ENCODE peak calls at places on chromosomes 6 and 20, in seven cellular contexts. One of them, this sample, is unnamed.
A peak's percentile ranks its signal among the peaks of the same experiment; 100 is the strongest.

GRCh38 chr6:75532521-75532920 is 38.9 kb upstream of the FILIP1 start:
- DNase-seq in H1: no peak
- DNase-seq in IMR-90: peak; percentile 15
- DNase-seq in trophoblast cell: peak; percentile 84
- DNase-seq in mesenchymal stem cell: peak; percentile 51
- DNase-seq in H9: no peak
- DNase-seq in neuronal stem cell: no peak
- DNase-seq in this sample: peak; percentile 33

GRCh38 chr20:46775826-46776225 is 66.4 kb downstream of the SLC2A10 start:
- DNase-seq in IMR-90: no peak
- DNase-seq in neuronal stem cell: no peak
- DNase-seq in trophoblast cell: no peak
- DNase-seq in H1: no peak
- DNase-seq in mesenchymal stem cell: no peak
- DNase-seq in H9: no peak
- DNase-seq in this sample: no peak

GRCh38 chr6:34986845-34987246 is 97.8 kb downstream of the ANKS1A start:
- DNase-seq in mesenchymal stem cell: peak; percentile 82
- DNase-seq in neuronal stem cell: peak; percentile 83
- DNase-seq in IMR-90: peak; percentile 84
- DNase-seq in H9: peak; percentile 74
- DNase-seq in H1: peak; percentile 25
- DNase-seq in trophoblast cell: peak; percentile 88
- DNase-seq in this sample: peak; percentile 93

GRCh38 chr6:90466191-90466940 is 120.5 kb downstream of the MAP3K7 start:
- DNase-seq in mesenchymal stem cell: peak; percentile 31
- DNase-seq in IMR-90: peak; percentile 16
- DNase-seq in neuronal stem cell: peak; percentile 69
- DNase-seq in trophoblast cell: no peak
- DNase-seq in H9: no peak
- DNase-seq in H1: no peak
- DNase-seq in this sample: peak; percentile 50

GRCh38 chr20:46182271-46182670 is 64.2 kb downstream of the CD40 start:
- DNase-seq in H1: no peak
- DNase-seq in mesenchymal stem cell: no peak
- DNase-seq in neuronal stem cell: no peak
- DNase-seq in IMR-90: no peak
- DNase-seq in trophoblast cell: no peak
- DNase-seq in H9: no peak
- DNase-seq in this sample: no peak

GRCh38 chr20:3452690-3453089 is 18.1 kb upstream of the ATRN start:
- DNase-seq in neuronal stem cell: no peak
- DNase-seq in trophoblast cell: peak; percentile 87
- DNase-seq in H1: no peak
- DNase-seq in IMR-90: no peak
- DNase-seq in H9: no peak
- DNase-seq in mesenchymal stem cell: no peak
- DNase-seq in this sample: no peak

GRCh38 chr20:33672426-33673114 is 1.7 kb downstream of the NECAB3 start:
- DNase-seq in neuronal stem cell: no peak
- DNase-seq in mesenchymal stem cell: peak; percentile 51
- DNase-seq in H9: no peak
- DNase-seq in IMR-90: no peak
- DNase-seq in H1: no peak
- DNase-seq in trophoblast cell: no peak
- DNase-seq in this sample: no peak

GRCh38 chr6:22668307-22668706 is 98.9 kb downstream of the HDGFL1 start:
- DNase-seq in H9: no peak
- DNase-seq in IMR-90: peak; percentile 60
- DNase-seq in H1: no peak
- DNase-seq in trophoblast cell: no peak
- DNase-seq in neuronal stem cell: no peak
- DNase-seq in mesenchymal stem cell: no peak
- DNase-seq in this sample: no peak

GRCh38 chr20:45917790-45918141 is 5.8 kb upstream of the PLTP start:
- DNase-seq in trophoblast cell: no peak
- DNase-seq in H1: no peak
- DNase-seq in IMR-90: peak; percentile 75
- DNase-seq in neuronal stem cell: no peak
- DNase-seq in H9: no peak
- DNase-seq in mesenchymal stem cell: peak; percentile 30
- DNase-seq in this sample: no peak

GRCh38 chr6:13012977-13013680 is 296.6 kb downstream of the PHACTR1 start:
- DNase-seq in neuronal stem cell: peak; percentile 29
- DNase-seq in H1: peak; percentile 58
- DNase-seq in IMR-90: no peak
- DNase-seq in trophoblast cell: no peak
- DNase-seq in H9: peak; percentile 94
- DNase-seq in mesenchymal stem cell: peak; percentile 12
- DNase-seq in this sample: peak; percentile 72

GRCh38 chr20:50320910-50321796 is 130.5 kb downstream of the CEBPB start:
- DNase-seq in IMR-90: peak; percentile 97
- DNase-seq in H9: peak; percentile 94
- DNase-seq in neuronal stem cell: peak; percentile 56
- DNase-seq in H1: peak; percentile 59
- DNase-seq in mesenchymal stem cell: peak; percentile 98
- DNase-seq in trophoblast cell: peak; percentile 94
- DNase-seq in this sample: peak; percentile 94

GRCh38 chr20:21640556-21640955 is 64.9 kb upstream of the PAX1 start:
- DNase-seq in H1: peak; percentile 38
- DNase-seq in mesenchymal stem cell: no peak
- DNase-seq in neuronal stem cell: peak; percentile 9
- DNase-seq in IMR-90: no peak
- DNase-seq in H9: peak; percentile 69
- DNase-seq in trophoblast cell: peak; percentile 63
- DNase-seq in this sample: peak; percentile 82

GRCh38 chr6:11918739-11919605 is 93.1 kb upstream of the HIVEP1 start:
- DNase-seq in mesenchymal stem cell: no peak
- DNase-seq in H9: no peak
- DNase-seq in neuronal stem cell: no peak
- DNase-seq in IMR-90: peak; percentile 53
- DNase-seq in trophoblast cell: no peak
- DNase-seq in H1: no peak
- DNase-seq in this sample: no peak

DNA sequence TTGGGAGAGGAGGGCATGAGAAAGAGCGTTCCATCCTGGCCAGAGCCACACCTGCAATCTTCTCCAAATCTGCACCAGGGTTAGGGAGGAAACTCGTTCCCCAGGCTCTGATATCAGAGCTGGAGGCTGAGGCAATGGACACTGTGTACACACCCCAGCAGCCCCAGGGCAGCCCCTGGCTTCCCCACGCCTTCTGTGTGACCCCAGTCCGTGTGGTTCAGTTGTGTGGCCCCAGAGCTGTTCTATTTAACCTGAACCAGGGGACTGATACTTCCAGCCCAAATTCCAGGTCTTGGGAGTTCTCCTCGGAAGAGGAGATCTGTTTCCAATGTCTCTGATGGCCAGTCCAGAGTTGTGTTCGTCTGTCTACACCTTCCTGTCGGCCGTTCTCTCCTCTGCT is 242.6 kb upstream of the EXOC2 start:
- DNase-seq in neuronal stem cell: no peak
- DNase-seq in trophoblast cell: no peak
- DNase-seq in H9: no peak
- DNase-seq in IMR-90: no peak
- DNase-seq in mesenchymal stem cell: no peak
- DNase-seq in H1: no peak
- DNase-seq in this sample: no peak
- H4K8ac ChIP-seq in neuronal stem cell: no peak overlapping the region
- H4K8ac ChIP-seq in trophoblast cell: no peak overlapping the region
- H4K8ac ChIP-seq in H9: no peak overlapping the region
- H4K8ac ChIP-seq in IMR-90: no peak overlapping the region
- H4K8ac ChIP-seq in mesenchymal stem cell: no peak overlapping the region
- H4K8ac ChIP-seq in H1: no peak overlapping the region
- H4K8ac ChIP-seq in this sample: no peak overlapping the region

DNA sequence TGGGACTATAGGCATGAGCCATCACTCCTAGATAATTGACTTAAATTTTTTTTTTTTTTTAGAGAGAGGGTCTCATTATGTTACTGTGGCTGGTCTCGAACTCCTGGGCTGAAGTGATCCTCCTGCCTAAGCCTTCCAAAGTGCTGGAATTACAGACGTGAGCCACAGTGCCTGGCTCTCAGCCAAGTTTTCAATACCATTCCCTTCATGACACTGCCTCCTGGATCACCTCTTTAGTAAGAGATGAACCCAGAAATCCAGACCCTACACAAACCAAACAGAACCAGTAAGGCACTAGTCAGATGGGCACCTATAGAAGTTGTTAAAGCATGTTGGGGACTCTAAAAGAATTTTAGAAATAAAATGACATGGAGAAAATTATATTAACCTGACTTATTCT is 18.3 kb upstream of the RIMS4 start:
- DNase-seq in H9: no peak
- DNase-seq in neuronal stem cell: no peak
- DNase-seq in H1: no peak
- DNase-seq in trophoblast cell: no peak
- DNase-seq in mesenchymal stem cell: no peak
- DNase-seq in IMR-90: no peak
- DNase-seq in this sample: no peak
- H4K8ac ChIP-seq in H9: no peak overlapping the region
- H4K8ac ChIP-seq in neuronal stem cell: no peak overlapping the region
- H4K8ac ChIP-seq in H1: no peak overlapping the region
- H4K8ac ChIP-seq in trophoblast cell: no peak overlapping the region
- H4K8ac ChIP-seq in mesenchymal stem cell: no peak overlapping the region
- H4K8ac ChIP-seq in IMR-90: no peak overlapping the region
- H4K8ac ChIP-seq in this sample: no peak overlapping the region

GRCh38 chr6:43291708-43292107 is 6.4 kb upstream of the SLC22A7 start:
- DNase-seq in mesenchymal stem cell: no peak
- DNase-seq in IMR-90: no peak
- DNase-seq in H9: no peak
- DNase-seq in H1: no peak
- DNase-seq in neuronal stem cell: no peak
- DNase-seq in trophoblast cell: no peak
- DNase-seq in this sample: no peak

GRCh38 chr6:43294536-43294935 is 3.5 kb upstream of the SLC22A7 start:
- DNase-seq in H9: no peak
- DNase-seq in mesenchymal stem cell: no peak
- DNase-seq in neuronal stem cell: no peak
- DNase-seq in IMR-90: no peak
- DNase-seq in trophoblast cell: no peak
- DNase-seq in H1: no peak
- DNase-seq in this sample: no peak

GRCh38 chr6:43292341-43292740 is 5.7 kb upstream of the SLC22A7 start:
- DNase-seq in H1: no peak
- DNase-seq in H9: no peak
- DNase-seq in mesenchymal stem cell: no peak
- DNase-seq in neuronal stem cell: no peak
- DNase-seq in trophoblast cell: no peak
- DNase-seq in IMR-90: no peak
- DNase-seq in this sample: no peak

GRCh38 chr6:43292763-43293318 is 5.2 kb upstream of the SLC22A7 start:
- DNase-seq in H9: no peak
- DNase-seq in neuronal stem cell: no peak
- DNase-seq in trophoblast cell: no peak
- DNase-seq in mesenchymal stem cell: no peak
- DNase-seq in IMR-90: no peak
- DNase-seq in H1: no peak
- DNase-seq in this sample: no peak

DNA sequence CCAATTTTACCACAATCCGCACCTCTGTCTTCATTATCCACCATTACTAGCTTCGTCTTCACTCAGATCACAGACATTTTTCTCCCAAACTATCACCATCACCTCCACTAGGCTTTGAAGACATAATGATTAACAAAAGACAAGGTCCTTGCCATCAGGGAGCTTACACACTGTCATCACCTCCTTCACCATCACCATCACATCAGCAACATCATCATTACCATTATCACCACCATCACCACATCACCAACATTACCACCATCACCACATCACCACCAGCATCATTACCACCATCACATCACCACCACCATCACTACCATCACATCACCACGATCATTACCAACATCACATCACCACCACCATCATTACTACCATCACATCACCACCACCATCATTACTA is 4.4 kb upstream of the SLC22A7 start:
- DNase-seq in H1: no peak
- DNase-seq in trophoblast cell: no peak
- DNase-seq in IMR-90: no peak
- DNase-seq in H9: no peak
- DNase-seq in mesenchymal stem cell: no peak
- DNase-seq in neuronal stem cell: no peak
- DNase-seq in this sample: no peak
- H4K8ac ChIP-seq in H1: no peak overlapping the region
- H4K8ac ChIP-seq in trophoblast cell: no peak overlapping the region
- H4K8ac ChIP-seq in IMR-90: no peak overlapping the region
- H4K8ac ChIP-seq in H9: no peak overlapping the region
- H4K8ac ChIP-seq in mesenchymal stem cell: no peak overlapping the region
- H4K8ac ChIP-seq in neuronal stem cell: no peak overlapping the region
- H4K8ac ChIP-seq in this sample: no peak overlapping the region

DNA sequence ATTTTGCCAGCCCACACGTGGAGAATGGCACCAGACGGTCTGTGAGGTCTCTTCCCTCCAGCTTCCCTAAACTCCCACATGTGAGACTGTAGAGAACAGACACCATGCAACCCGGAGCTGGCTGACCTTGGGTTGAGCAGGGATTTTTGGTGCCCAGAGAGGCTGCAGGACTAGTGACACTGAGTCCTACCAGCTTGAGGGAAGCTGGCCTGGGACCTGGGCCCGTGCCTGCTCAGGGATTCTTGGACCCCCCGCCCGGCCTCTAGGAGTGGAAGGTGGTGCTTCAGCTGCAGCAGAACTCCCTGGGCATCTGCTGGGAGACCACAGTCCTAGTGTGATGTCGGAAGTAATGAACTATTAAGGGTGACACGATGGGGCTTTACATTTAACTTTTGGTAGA is 3.2 kb downstream of the PSMG4 start:
- DNase-seq in mesenchymal stem cell: no peak
- DNase-seq in trophoblast cell: no peak
- DNase-seq in IMR-90: no peak
- DNase-seq in H9: no peak
- DNase-seq in H1: no peak
- DNase-seq in neuronal stem cell: no peak
- DNase-seq in this sample: no peak
- H4K8ac ChIP-seq in mesenchymal stem cell: no peak overlapping the region
- H4K8ac ChIP-seq in trophoblast cell: no peak overlapping the region
- H4K8ac ChIP-seq in IMR-90: no peak overlapping the region
- H4K8ac ChIP-seq in H9: no peak overlapping the region
- H4K8ac ChIP-seq in H1: no peak overlapping the region
- H4K8ac ChIP-seq in neuronal stem cell: no peak overlapping the region
- H4K8ac ChIP-seq in this sample: no peak overlapping the region

DNA sequence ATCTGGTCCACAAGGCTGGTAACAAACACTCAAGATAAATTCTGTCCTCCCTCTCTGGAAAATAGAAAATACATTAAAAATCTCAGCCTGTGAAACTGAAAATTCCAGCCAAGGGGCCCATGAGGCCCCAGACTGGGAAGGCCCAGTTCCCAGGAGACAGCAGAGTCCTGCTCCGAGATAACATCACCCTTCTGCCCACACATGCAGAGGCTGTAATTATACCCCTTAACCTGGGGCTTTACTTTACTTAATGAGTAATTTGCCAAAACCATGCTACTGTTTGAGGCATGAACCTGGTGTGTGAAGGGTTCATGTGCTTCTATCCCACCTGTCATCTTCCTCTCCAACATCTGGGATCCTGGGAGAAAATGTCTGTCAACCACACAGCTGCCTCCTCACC is 398.9 kb upstream of the SULF2 start:
- DNase-seq in IMR-90: no peak
- DNase-seq in H1: no peak
- DNase-seq in H9: no peak
- DNase-seq in mesenchymal stem cell: no peak
- DNase-seq in neuronal stem cell: no peak
- DNase-seq in trophoblast cell: peak; percentile 55
- DNase-seq in this sample: no peak
- H4K8ac ChIP-seq in IMR-90: no peak overlapping the region
- H4K8ac ChIP-seq in H1: no peak overlapping the region
- H4K8ac ChIP-seq in H9: no peak overlapping the region
- H4K8ac ChIP-seq in mesenchymal stem cell: no peak overlapping the region
- H4K8ac ChIP-seq in neuronal stem cell: no peak overlapping the region
- H4K8ac ChIP-seq in trophoblast cell: no peak overlapping the region
- H4K8ac ChIP-seq in this sample: no peak overlapping the region

This sample was measured in mesendoderm.